ENCODE peak calls at places on chromosomes 6 and 20, in six cellular contexts. I is cardiac fibroblast, C is ascending aorta, U is D721Med, M is cardiac muscle cell, Z is SK-N-SH. O is an unnamed sample.

GRCh38 chr20:18585134-18585533 is 2.7 kb upstream of the DTD1 start:
- DNase-seq in I (peak; percentile 24), C (no peak), U (no peak), M (peak; percentile 65), Z (no peak), O (no peak)

GRCh38 chr6:144131248-144131709 is 19.0 kb upstream of the STX11 start:
- DNase-seq in I (peak; percentile 51), C (no peak), U (no peak), M (peak; percentile 43), Z (no peak), O (no peak)

GRCh38 chr6:163950159-163950558 is 535.6 kb downstream of the QKI start:
- DNase-seq in I (no peak), C (no peak), U (no peak), M (peak; percentile 21), Z (no peak), O (no peak)

GRCh38 chr6:36104836-36105235 is 25.5 kb upstream of the MAPK13 start:
- DNase-seq in I (peak; percentile 26), C (no peak), U (no peak), M (no peak), Z (no peak), O (no peak)

GRCh38 chr6:70180183-70180903 is 122.5 kb downstream of the COL9A1 start:
- DNase-seq in I (no peak), C (no peak), U (no peak), M (no peak), Z (no peak), O (no peak)

GRCh38 chr6:20454201-20454824 is 52.6 kb downstream of the E2F3 start:
- DNase-seq in I (no peak), C (no peak), U (no peak), M (no peak), Z (no peak), O (no peak)

GRCh38 chr6:3664641-3665041 is 86.9 kb downstream of the PXDC1 start:
- DNase-seq in I (peak; percentile 18), C (no peak), U (no peak), M (peak; percentile 16), Z (no peak), O (no peak)

GRCh38 chr6:57310817-57311157 is 6.6 kb upstream of the PRIM2 start:
- DNase-seq in I (no peak), C (no peak), U (no peak), M (no peak), Z (no peak), O (no peak)

GRCh38 chr20:50569864-50570836 is 60.0 kb downstream of the PTPN1 start:
- DNase-seq in I (peak; percentile 58), C (peak; percentile 64), U (no peak), M (peak; percentile 51), Z (no peak), O (peak; percentile 78)

GRCh38 chr6:34525431-34526175 is 30.5 kb downstream of the SPDEF start:
- DNase-seq in I (no peak), C (no peak), U (no peak), M (no peak), Z (peak; percentile 77), O (no peak)

GRCh38 chr6:119163006-119163405 is 84.5 kb upstream of the FAM184A start:
- DNase-seq in I (no peak), C (no peak), U (no peak), M (no peak), Z (no peak), O (no peak)

GRCh38 chr6:148885154-148885870 is 138.5 kb downstream of the UST start:
- DNase-seq in I (no peak), C (no peak), U (no peak), M (no peak), Z (no peak), O (no peak)

GRCh38 chr20:53517146-53517545 is 76.5 kb downstream of the ZNF217 start:
- DNase-seq in I (no peak), C (no peak), U (no peak), M (no peak), Z (no peak), O (no peak)

GRCh38 chr20:35606127-35606526 is 9.5 kb upstream of the SPAG4 start:
- DNase-seq in I (no peak), C (no peak), U (no peak), M (no peak), Z (no peak), O (no peak)

GRCh38 chr20:45833030-45833882 is at the start of gene SNX21:
- DNase-seq in I (peak; percentile 98), C (peak; percentile 95), U (peak; percentile 51), M (peak; percentile 99), Z (peak; percentile 93), O (peak; percentile 73)

GRCh38 chr6:17640477-17640917 is 40.4 kb downstream of the FAM8A1 start:
- DNase-seq in I (peak; percentile 29), C (no peak), U (no peak), M (peak; percentile 63), Z (no peak), O (no peak)

GRCh38 chr20:35306931-35307517 is 14.8 kb upstream of the FAM83C start:
- DNase-seq in I (peak; percentile 91), C (peak; percentile 71), U (no peak), M (peak; percentile 84), Z (peak; percentile 71), O (no peak)

GRCh38 chr20:11814276-11814675 is 103.4 kb upstream of the BTBD3 start:
- DNase-seq in I (no peak), C (no peak), U (no peak), M (peak; percentile 29), Z (no peak), O (no peak)

GRCh38 chr6:48486373-48486772 is 375.4 kb upstream of the PTCHD4 start:
- DNase-seq in I (no peak), C (no peak), U (no peak), M (no peak), Z (no peak), O (no peak)

GRCh38 chr6:142265476-142265875 is 36.3 kb upstream of the ADGRG6 start:
- DNase-seq in I (no peak), C (no peak), U (no peak), M (no peak), Z (no peak), O (no peak)

GRCh38 chr6:37757381-37757780 is 59.7 kb upstream of the MDGA1 start:
- DNase-seq in I (no peak), C (no peak), U (no peak), M (no peak), Z (no peak), O (no peak)

GRCh38 chr6:144379356-144379755 is 94.2 kb downstream of the UTRN start:
- DNase-seq in I (no peak), C (no peak), U (no peak), M (peak; percentile 20), Z (no peak), O (no peak)

GRCh38 chr6:94636780-94637385 is 940.5 kb upstream of the MANEA start:
- DNase-seq in I (no peak), C (no peak), U (no peak), M (no peak), Z (peak; percentile 1), O (no peak)

GRCh38 chr6:139577124-139577800 is 202.8 kb upstream of the CITED2 start:
- DNase-seq in I (no peak), C (no peak), U (no peak), M (no peak), Z (no peak), O (no peak)

GRCh38 chr6:73798592-73798991 is 102.6 kb downstream of the CD109 start:
- DNase-seq in I (peak; percentile 83), C (no peak), U (no peak), M (peak; percentile 87), Z (no peak), O (peak; percentile 57)
- TF ChIP-seq CTCF in I (peak; percentile 67), C (no peak), U (no peak), M (peak; percentile 48), Z (peak; percentile 52), O (peak; percentile 27)

GRCh38 chr20:52470561-52470960 is 279.0 kb upstream of the ZFP64 start:
- DNase-seq in I (no peak), C (no peak), U (no peak), M (no peak), Z (no peak), O (no peak)
- TF ChIP-seq CTCF in I (no peak), C (no peak), U (no peak), M (no peak), Z (no peak), O (no peak)

GRCh38 chr6:26193467-26194328 is 106.5 kb downstream of the HFE start:
- DNase-seq in I (no peak), C (no peak), U (no peak), M (no peak), Z (no peak), O (no peak)
- TF ChIP-seq CTCF in I (no peak), C (no peak), U (no peak), M (no peak), Z (no peak), O (no peak)

GRCh38 chr6:108453601-108454157 is 107.0 kb upstream of the FOXO3 start:
- DNase-seq in I (peak; percentile 87), C (no peak), U (no peak), M (peak; percentile 87), Z (no peak), O (no peak)
- TF ChIP-seq CTCF in I (peak; percentile 9), C (no peak), U (no peak), M (peak; percentile 7), Z (peak; percentile 5), O (no peak)

DNA sequence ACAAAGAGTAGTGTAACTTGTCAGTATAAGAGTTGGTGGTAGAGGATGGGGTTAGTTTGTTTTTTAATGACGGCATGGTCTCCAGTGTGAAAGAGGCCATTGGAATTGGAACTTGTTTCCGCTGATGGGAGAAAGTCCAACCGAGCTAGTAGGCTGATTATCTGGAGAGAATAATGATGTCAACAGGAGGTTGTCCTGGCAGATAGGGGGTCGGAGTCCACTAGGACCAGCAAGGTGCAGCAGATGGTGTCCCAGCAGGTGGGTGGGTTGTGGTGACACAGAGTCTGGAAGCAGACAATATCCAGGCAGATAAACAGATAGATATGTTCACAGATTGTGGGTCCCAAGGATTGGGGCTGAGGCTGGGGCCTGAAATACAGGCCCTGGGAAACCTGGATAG is 35.1 kb downstream of the PKIB start:
- DNase-seq in I (no peak), C (no peak), U (no peak), M (no peak), Z (no peak), O (no peak)
- TF ChIP-seq CTCF in I (no peak), C (no peak), U (no peak), M (no peak), Z (no peak), O (no peak)

GRCh38 chr6:5754904-5755303 is 251.8 kb downstream of the NRN1 start:
- DNase-seq in I (no peak), C (no peak), U (no peak), M (no peak), Z (no peak), O (no peak)
- TF ChIP-seq CTCF in I (no peak), C (no peak), U (no peak), M (no peak), Z (no peak), O (no peak)